ENCODE peak calls at places on chromosomes 11 and 22, in seven cellular contexts. I is gastrocnemius medialis, E is fibroblast of lung, G is psoas muscle, R is fibroblast of pulmonary artery, V is coronary artery, C is MCF 10A. B is an unnamed sample.

GRCh38 chr22:17443413-17444203 is 74.3 kb downstream of the CECR2 start:
- DNase-seq in I (peak; percentile 70), E (no peak), G (peak; percentile 30), R (no peak), V (no peak), C (no peak), B (no peak)

GRCh38 chr22:23067023-23067650 is 3.2 kb upstream of the GNAZ start:
- DNase-seq in I (no peak), E (no peak), G (no peak), R (no peak), V (peak; percentile 66), C (no peak), B (peak; percentile 9)

GRCh38 chr11:130531061-130531460 is 82.6 kb downstream of the ADAMTS15 start:
- DNase-seq in I (no peak), E (peak; percentile 95), G (no peak), R (no peak), V (no peak), C (no peak), B (no peak)

GRCh38 chr22:19870153-19871022 is 15.7 kb upstream of the GNB1L start:
- DNase-seq in I (no peak), E (no peak), G (peak; percentile 13), R (no peak), V (peak; percentile 67), C (no peak), B (no peak)

GRCh38 chr11:127362754-127363153 is 362.2 kb upstream of the KIRREL3 start:
- DNase-seq in I (no peak), E (no peak), G (no peak), R (no peak), V (no peak), C (no peak), B (no peak)

GRCh38 chr22:41983516-41983915 is 14.3 kb downstream of the SEPTIN3 start:
- DNase-seq in I (no peak), E (no peak), G (no peak), R (peak; percentile 52), V (no peak), C (peak; percentile 85), B (no peak)

GRCh38 chr11:124481365-124482323 is 36.1 kb upstream of the OR8B8 start:
- DNase-seq in I (no peak), E (peak; percentile 66), G (no peak), R (peak; percentile 80), V (no peak), C (peak; percentile 73), B (no peak)

GRCh38 chr11:13578514-13579140 is 82.8 kb upstream of the PTH start:
- DNase-seq in I (no peak), E (no peak), G (no peak), R (no peak), V (no peak), C (no peak), B (no peak)

GRCh38 chr11:9001736-9002135 is 2.1 kb downstream of the NRIP3 start:
- DNase-seq in I (no peak), E (peak; percentile 88), G (no peak), R (peak; percentile 75), V (no peak), C (peak; percentile 56), B (no peak)

GRCh38 chr11:44857490-44857889 is 93.2 kb downstream of the TP53I11 start:
- DNase-seq in I (no peak), E (no peak), G (no peak), R (no peak), V (no peak), C (no peak), B (no peak)

GRCh38 chr22:31550871-31551370 is 54.6 kb downstream of the SFI1 start:
- DNase-seq in I (no peak), E (no peak), G (no peak), R (no peak), V (no peak), C (no peak), B (no peak)

GRCh38 chr11:36501236-36501635 is 8.8 kb downstream of the TRAF6 start:
- DNase-seq in I (peak; percentile 48), E (peak; percentile 39), G (no peak), R (no peak), V (no peak), C (no peak), B (no peak)

GRCh38 chr22:20106849-20107237 is 9.1 kb upstream of the RANBP1 start:
- DNase-seq in I (no peak), E (no peak), G (peak; percentile 12), R (no peak), V (no peak), C (no peak), B (no peak)

GRCh38 chr11:36492724-36493304 is 17.3 kb downstream of the TRAF6 start:
- DNase-seq in I (no peak), E (peak; percentile 43), G (no peak), R (peak; percentile 78), V (no peak), C (peak; percentile 61), B (no peak)

GRCh38 chr22:30943368-30943767 is 25.2 kb downstream of the MORC2 start:
- DNase-seq in I (no peak), E (no peak), G (no peak), R (no peak), V (no peak), C (no peak), B (no peak)

GRCh38 chr11:63763506-63764200 is 4.9 kb downstream of the ZFTA start:
- DNase-seq in I (no peak), E (no peak), G (peak; percentile 61), R (no peak), V (peak; percentile 75), C (no peak), B (no peak)

GRCh38 chr22:20021196-20022181 is 579 bp downstream of the TANGO2 start:
- DNase-seq in I (peak; percentile 92), E (peak; percentile 58), G (peak; percentile 72), R (peak; percentile 46), V (peak; percentile 86), C (peak; percentile 28), B (no peak)

GRCh38 chr11:130598433-130598832 is 150.0 kb downstream of the ADAMTS15 start:
- DNase-seq in I (no peak), E (no peak), G (no peak), R (no peak), V (peak; percentile 33), C (no peak), B (no peak)

GRCh38 chr11:16924826-16925494 is 89.3 kb downstream of the PLEKHA7 start:
- DNase-seq in I (peak; percentile 26), E (peak; percentile 47), G (peak; percentile 28), R (peak; percentile 25), V (no peak), C (peak; percentile 85), B (peak; percentile 41)

GRCh38 chr11:61357233-61357893 is 4.3 kb downstream of the CYB561A3 start:
- DNase-seq in I (no peak), E (no peak), G (no peak), R (no peak), V (no peak), C (no peak), B (no peak)

GRCh38 chr11:57463596-57464342 is 3.4 kb downstream of the RTN4RL2 start:
- DNase-seq in I (no peak), E (no peak), G (no peak), R (no peak), V (no peak), C (no peak), B (no peak)

GRCh38 chr11:1269957-1270356 is 39.5 kb downstream of the TOLLIP start:
- DNase-seq in I (no peak), E (no peak), G (no peak), R (no peak), V (no peak), C (no peak), B (no peak)

GRCh38 chr11:117020873-117021564 is 77.2 kb downstream of the SIK3 start:
- DNase-seq in I (no peak), E (no peak), G (no peak), R (no peak), V (no peak), C (no peak), B (no peak)

GRCh38 chr11:117023178-117023577 is 75.0 kb downstream of the SIK3 start:
- DNase-seq in I (no peak), E (no peak), G (no peak), R (no peak), V (no peak), C (no peak), B (no peak)

GRCh38 chr11:117022526-117022925 is 75.7 kb downstream of the SIK3 start:
- DNase-seq in I (no peak), E (no peak), G (no peak), R (no peak), V (no peak), C (no peak), B (no peak)

DNA sequence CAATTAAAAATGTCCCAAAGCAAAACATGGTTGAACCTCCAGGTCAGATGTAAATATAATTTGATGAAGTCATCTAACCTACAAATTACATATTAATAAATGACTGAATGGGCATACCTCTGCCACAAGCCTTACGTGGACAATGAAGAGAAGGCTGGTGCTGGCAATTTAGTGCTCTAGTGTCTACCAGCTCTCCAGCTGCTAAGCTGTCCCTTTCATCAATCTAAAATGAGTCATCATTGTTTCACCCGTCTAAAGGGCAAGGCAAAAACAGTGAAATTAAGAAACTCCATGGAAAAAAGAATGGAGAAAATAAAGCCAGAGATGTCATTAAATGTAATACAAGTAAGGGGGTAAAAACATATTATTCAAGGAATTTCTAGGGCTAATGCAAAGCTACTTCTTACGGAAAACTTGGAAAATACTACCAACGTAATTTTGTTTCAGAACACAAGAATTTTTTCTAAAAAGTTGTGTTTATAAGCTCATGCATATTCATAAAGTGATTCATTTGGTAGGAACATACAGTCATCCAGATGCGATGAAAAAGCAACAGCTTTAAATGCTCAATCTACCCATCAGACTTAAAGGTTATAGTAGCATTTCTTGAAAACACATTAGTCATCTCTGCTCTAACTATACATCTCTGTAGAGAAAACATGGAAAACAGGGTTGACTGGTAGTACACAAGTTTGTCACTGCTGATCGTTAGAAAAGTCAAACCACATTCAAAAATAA is 71.5 kb downstream of the SIK3 start:
- DNase-seq in I (no peak), E (peak; percentile 92), G (no peak), R (peak; percentile 73), V (no peak), C (peak; percentile 64), B (no peak)
- TF ChIP-seq CTCF in I (no peak), E (no peak), G (no peak), R (no peak), V (no peak), C (no peak), B (no peak)

GRCh38 chr11:59866397-59866796 is at the start of gene TCN1:
- DNase-seq in I (no peak), E (peak; percentile 8), G (no peak), R (peak; percentile 35), V (no peak), C (peak; percentile 67), B (no peak)
- TF ChIP-seq CTCF in I (no peak), E (no peak), G (no peak), R (no peak), V (no peak), C (no peak), B (no peak)

DNA sequence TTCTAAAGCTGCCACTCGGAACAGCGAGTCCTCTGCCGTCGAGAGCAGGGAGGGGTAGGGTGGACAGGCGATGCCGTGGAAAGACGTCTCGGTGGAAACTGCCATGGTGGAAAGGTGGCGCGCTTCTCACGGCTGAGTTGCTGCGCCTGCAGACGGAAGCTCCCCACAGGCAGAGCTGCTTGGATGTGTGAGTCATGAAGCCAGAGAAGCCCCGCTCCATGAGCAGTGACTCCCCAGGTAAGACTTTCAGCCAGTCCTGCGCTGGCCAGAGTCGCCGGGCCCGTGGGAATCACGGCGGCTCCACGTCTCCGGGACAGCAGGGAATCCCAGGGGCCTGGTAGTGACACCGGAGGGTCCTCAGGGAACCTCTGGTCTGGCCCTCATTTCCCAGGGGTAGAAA is 4.0 kb upstream of the TRMU start:
- DNase-seq in I (no peak), E (no peak), G (no peak), R (no peak), V (no peak), C (no peak), B (no peak)
- TF ChIP-seq CTCF in I (no peak), E (no peak), G (no peak), R (no peak), V (no peak), C (no peak), B (no peak)

GRCh38 chr11:103055174-103055890 is 36.6 kb downstream of the DCUN1D5 start:
- DNase-seq in I (no peak), E (peak; percentile 41), G (no peak), R (peak; percentile 65), V (no peak), C (peak; percentile 42), B (no peak)
- TF ChIP-seq CTCF in I (no peak), E (peak; percentile 53), G (peak; percentile 53), R (peak; percentile 68), V (peak; percentile 23), C (peak; percentile 36), B (peak; percentile 73)

B was measured in progenitor cell of endocrine pancreas.